ENCODE peak calls at places on chromosomes 7 and 10, in six cellular contexts. C, Q, W, D, N and J are unnamed samples.

GRCh38 chr10:103455235-103455634 is 3.1 kb upstream of the CALHM2 start:
- DNase-seq in N (no peak), W (no peak), Q (no peak), D (no peak), C (no peak), J (no peak)

GRCh38 chr7:1978656-1979590 is 253.8 kb downstream of the MAD1L1 start:
- DNase-seq in N (no peak), Q (no peak), C (no peak), D (no peak), W (no peak), J (no peak)

GRCh38 chr7:76224695-76225094 is 23.0 kb downstream of the SRRM3 start:
- DNase-seq in D (no peak), C (no peak), W (no peak), N (no peak), Q (no peak), J (no peak)

GRCh38 chr10:79347894-79348639 is 798 bp downstream of the PPIF start:
- DNase-seq in N (no peak), D (peak), W (no peak), Q (peak), C (peak), J (peak)

GRCh38 chr10:109474817-109475216 is 448.5 kb downstream of the XPNPEP1 start:
- DNase-seq in Q (no peak), W (peak), N (no peak), D (no peak), C (no peak), J (no peak)

GRCh38 chr7:148622887-148623585 is 32.5 kb downstream of the C7orf33 start:
- DNase-seq in N (no peak), C (no peak), Q (no peak), W (no peak), D (peak), J (no peak)

GRCh38 chr7:52257890-52258289 is 777.5 kb upstream of the POM121L12 start:
- DNase-seq in C (no peak), Q (no peak), D (no peak), W (no peak), N (no peak), J (no peak)

GRCh38 chr7:147432068-147432467 is 1158.5 kb upstream of the C7orf33 start:
- DNase-seq in D (peak), N (peak), Q (peak), C (peak), W (peak), J (peak)

GRCh38 chr7:142400042-142400441 is 142.2 kb upstream of the PRSS58 start:
- DNase-seq in W (no peak), D (no peak), Q (no peak), N (no peak), C (no peak), J (no peak)

GRCh38 chr7:48111596-48111995 is 22.5 kb downstream of the UPP1 start:
- DNase-seq in D (no peak), W (no peak), C (no peak), Q (no peak), N (no peak), J (no peak)

GRCh38 chr10:2619927-2620326 is 447.4 kb upstream of the PFKP start:
- DNase-seq in W (no peak), N (peak), D (no peak), Q (no peak), C (no peak), J (no peak)

GRCh38 chr7:77752016-77752415 is 46.2 kb downstream of the TMEM60 start:
- DNase-seq in C (no peak), Q (no peak), N (no peak), W (no peak), D (no peak), J (no peak)

GRCh38 chr7:18414885-18415284 is 80.7 kb upstream of the HDAC9 start:
- DNase-seq in C (no peak), D (no peak), W (no peak), Q (no peak), N (no peak), J (no peak)

GRCh38 chr10:86402283-86402931 is 35.8 kb upstream of the GRID1 start:
- DNase-seq in N (no peak), C (no peak), W (no peak), D (no peak), Q (peak), J (peak)

GRCh38 chr10:1962025-1962424 is 224.7 kb upstream of the ADARB2 start:
- DNase-seq in N (no peak), W (no peak), C (no peak), Q (no peak), D (no peak), J (no peak)

GRCh38 chr7:76054129-76055120 is 6.5 kb downstream of the MDH2 start:
- DNase-seq in Q (peak), D (no peak), W (no peak), N (no peak), C (peak), J (peak)

GRCh38 chr7:121940907-121941306 is 67.9 kb downstream of the PTPRZ1 start:
- DNase-seq in D (no peak), N (no peak), C (no peak), W (no peak), Q (no peak), J (no peak)

GRCh38 chr10:86410542-86411124 is 44.0 kb upstream of the GRID1 start:
- DNase-seq in Q (peak), N (no peak), D (no peak), C (peak), W (no peak), J (peak)

GRCh38 chr10:61821153-61821552 is 80.3 kb upstream of the ARID5B start:
- DNase-seq in N (no peak), D (no peak), Q (no peak), W (no peak), C (peak), J (no peak)

GRCh38 chr7:64951250-64951848 is 39.5 kb downstream of the ZNF117 start:
- DNase-seq in Q (peak), N (peak), W (no peak), C (peak), D (no peak), J (peak)

GRCh38 chr10:110746254-110746826 is 102.2 kb downstream of the RBM20 start:
- DNase-seq in Q (peak), C (peak), W (peak), N (peak), D (peak), J (peak)

GRCh38 chr7:131293018-131293417 is 34.7 kb upstream of the MKLN1 start:
- DNase-seq in W (no peak), C (peak), N (no peak), Q (peak), D (peak), J (peak)

GRCh38 chr10:10830316-10831061 is 187.2 kb upstream of the CELF2 start:
- DNase-seq in C (peak), Q (peak), N (no peak), D (no peak), W (no peak), J (peak)

GRCh38 chr7:24757799-24758275 is 573 bp upstream of the GSDME start:
- DNase-seq in C (peak), Q (peak), D (no peak), W (no peak), N (no peak), J (peak)

GRCh38 chr10:93198401-93199175 is 124.9 kb downstream of the CYP26A1 start:
- DNase-seq in Q (peak), W (no peak), N (no peak), C (peak), D (no peak), J (peak)

GRCh38 chr7:23594879-23595604 is 2.1 kb upstream of the CCDC126 start:
- DNase-seq in N (no peak), W (no peak), Q (no peak), D (no peak), C (peak), J (no peak)

GRCh38 chr7:70456729-70457128 is 675.2 kb upstream of the GALNT17 start:
- DNase-seq in N (no peak), Q (no peak), W (no peak), C (no peak), D (no peak), J (no peak)

GRCh38 chr7:107596881-107597581 is 17.0 kb downstream of the BCAP29 start:
- DNase-seq in N (no peak), C (peak), D (no peak), W (peak), Q (no peak), J (peak)

GRCh38 chr7:140005754-140006503 is 56.8 kb downstream of the PARP12 start:
- DNase-seq in W (peak), D (no peak), C (peak), N (no peak), Q (no peak), J (peak)

GRCh38 chr7:106820321-106821217 is 44.5 kb upstream of the PIK3CG start:
- DNase-seq in Q (no peak), D (no peak), C (no peak), W (no peak), N (no peak), J (no peak)

GRCh38 chr10:46525177-46525823 is 31.2 kb downstream of the GPRIN2 start:
- DNase-seq in Q (peak), W (no peak), N (no peak), D (no peak), C (peak), J (peak)

GRCh38 chr10:1149793-1150637 is 93.8 kb downstream of the WDR37 start:
- DNase-seq in D (no peak), W (no peak), Q (no peak), C (peak), N (no peak), J (peak)

GRCh38 chr10:72727128-72727527 is 35.2 kb downstream of the MCU start:
- DNase-seq in D (no peak), W (no peak), C (no peak), N (no peak), Q (peak), J (no peak)

GRCh38 chr10:26887611-26888215 is 27.0 kb upstream of the ABI1 start:
- DNase-seq in N (no peak), W (no peak), Q (peak), D (no peak), C (no peak), J (no peak)